ENCODE peak calls at places on chromosomes 12 and 14, in nine cellular contexts. E is bronchial epithelial cell; T is GM06990; P is heart right ventricle; O is HepG2; M is gastrocnemius medialis; B is aorta; W is Jurkat, Clone E6-1; D is body of pancreas. Y is an unnamed sample.

GRCh38 chr12:106115450-106115849 is 23.3 kb downstream of the NUAK1 start:
- DNase-seq in E (no peak), T (no peak), P (no peak), O (no peak), M (no peak), B (no peak), W (no peak), D (no peak), Y (no peak)

GRCh38 chr12:108888031-108888430 is 8.1 kb downstream of the DAO start:
- DNase-seq in E (no peak), T (no peak), P (no peak), O (no peak), M (no peak), B (no peak), W (no peak), D (peak; percentile 55), Y (no peak)

GRCh38 chr14:75275598-75275997 is 3.0 kb upstream of the FOS start:
- DNase-seq in E (no peak), T (no peak), P (no peak), O (no peak), M (no peak), B (no peak), W (no peak), D (no peak), Y (no peak)

GRCh38 chr14:37787879-37788494 is 192.6 kb downstream of the TTC6 start:
- DNase-seq in E (no peak), T (no peak), P (no peak), O (peak; percentile 95), M (no peak), B (no peak), W (no peak), D (no peak), Y (no peak)

GRCh38 chr14:68250950-68251765 is 431.6 kb downstream of the RAD51B start:
- DNase-seq in E (peak; percentile 53), T (no peak), P (no peak), O (no peak), M (no peak), B (no peak), W (no peak), D (no peak), Y (no peak)

GRCh38 chr12:57175428-57176138 is 28.2 kb upstream of the LRP1-AS start:
- DNase-seq in E (peak; percentile 95), T (no peak), P (peak; percentile 73), O (peak; percentile 39), M (peak; percentile 72), B (peak; percentile 89), W (no peak), D (peak; percentile 78), Y (no peak)

GRCh38 chr12:53044052-53044581 is 5.7 kb upstream of the TNS2 start:
- DNase-seq in E (no peak), T (no peak), P (peak; percentile 62), O (peak; percentile 72), M (peak; percentile 30), B (no peak), W (no peak), D (peak; percentile 48), Y (no peak)

GRCh38 chr12:25781223-25781622 is 177.3 kb upstream of the RASSF8 start:
- DNase-seq in E (no peak), T (no peak), P (no peak), O (no peak), M (no peak), B (no peak), W (no peak), D (no peak), Y (no peak)

GRCh38 chr12:31682136-31682962 is 22.9 kb downstream of the ETFBKMT start:
- DNase-seq in E (peak; percentile 68), T (peak; percentile 73), P (peak; percentile 50), O (peak; percentile 81), M (peak; percentile 20), B (peak; percentile 69), W (peak; percentile 88), D (peak; percentile 44), Y (peak; percentile 58)

GRCh38 chr12:120980800-120981368 is 2.5 kb downstream of the HNF1A start:
- DNase-seq in E (no peak), T (no peak), P (no peak), O (no peak), M (no peak), B (no peak), W (no peak), D (peak; percentile 68), Y (no peak)

GRCh38 chr12:44571031-44571550 is 305.0 kb downstream of the NELL2 start:
- DNase-seq in E (peak; percentile 23), T (peak; percentile 15), P (no peak), O (no peak), M (no peak), B (no peak), W (no peak), D (no peak), Y (no peak)

GRCh38 chr14:75236897-75237296 is 41.7 kb upstream of the FOS start:
- DNase-seq in E (no peak), T (no peak), P (no peak), O (no peak), M (no peak), B (no peak), W (no peak), D (no peak), Y (no peak)

GRCh38 chr14:41167040-41167439 is 439.6 kb upstream of the LRFN5 start:
- DNase-seq in E (no peak), T (no peak), P (no peak), O (no peak), M (no peak), B (no peak), W (no peak), D (no peak), Y (no peak)

GRCh38 chr12:6089041-6089823 is 35.2 kb downstream of the VWF start:
- DNase-seq in E (peak; percentile 95), T (no peak), P (no peak), O (peak; percentile 56), M (no peak), B (no peak), W (no peak), D (peak; percentile 39), Y (no peak)

GRCh38 chr12:19411234-19412221 is 27.8 kb upstream of the AEBP2 start:
- DNase-seq in E (no peak), T (no peak), P (no peak), O (no peak), M (no peak), B (no peak), W (no peak), D (no peak), Y (no peak)

GRCh38 chr14:53967606-53968005 is 11.0 kb upstream of the BMP4 start:
- DNase-seq in E (no peak), T (no peak), P (no peak), O (no peak), M (no peak), B (no peak), W (no peak), D (no peak), Y (no peak)

GRCh38 chr12:4700621-4701026 is 19.6 kb upstream of the GALNT8 start:
- DNase-seq in E (peak; percentile 72), T (no peak), P (peak; percentile 48), O (no peak), M (peak; percentile 49), B (peak; percentile 57), W (no peak), D (peak; percentile 29), Y (peak; percentile 95)

GRCh38 chr14:104735830-104736642 is 12.0 kb downstream of the ADSS1 start:
- DNase-seq in E (peak; percentile 67), T (no peak), P (peak; percentile 84), O (peak; percentile 81), M (peak; percentile 99), B (peak; percentile 95), W (no peak), D (peak; percentile 46), Y (peak; percentile 70)

GRCh38 chr12:130828895-130829294 is 10.2 kb downstream of the STX2 start:
- DNase-seq in E (no peak), T (no peak), P (no peak), O (no peak), M (no peak), B (no peak), W (no peak), D (no peak), Y (no peak)

GRCh38 chr12:122366685-122367475 is 55.6 kb downstream of the CLIP1 start:
- DNase-seq in E (peak; percentile 94), T (no peak), P (no peak), O (peak; percentile 84), M (peak; percentile 85), B (no peak), W (no peak), D (no peak), Y (peak; percentile 88)
- H3K4me3 ChIP-seq in E (no peak overlapping the region), T (no peak overlapping the region), P (no peak overlapping the region), O (no peak overlapping the region), M (no peak overlapping the region), B (no peak overlapping the region), W (no peak overlapping the region), D (no peak overlapping the region), Y (no peak overlapping the region)

GRCh38 chr12:68806488-68807237 is 1.3 kb upstream of the MDM2 start:
- DNase-seq in E (peak; percentile 31), T (peak; percentile 17), P (no peak), O (no peak), M (no peak), B (no peak), W (no peak), D (no peak), Y (no peak)
- H3K4me3 ChIP-seq in E (no peak overlapping the region), T (peak overlapping the region; percentile 63), P (peak overlapping the region; percentile 78), O (peak overlapping the region; percentile 88), M (peak overlapping the region; percentile 88), B (no peak overlapping the region), W (peak overlapping the region; percentile 90), D (no peak overlapping the region), Y (no peak overlapping the region)

GRCh38 chr14:89351364-89351957 is 65.6 kb downstream of the FOXN3 start:
- DNase-seq in E (no peak), T (peak; percentile 71), P (no peak), O (peak; percentile 98), M (no peak), B (no peak), W (peak; percentile 64), D (peak; percentile 81), Y (no peak)

GRCh38 chr14:89349196-89350008 is 67.6 kb downstream of the FOXN3 start:
- DNase-seq in E (no peak), T (no peak), P (no peak), O (no peak), M (peak; percentile 95), B (no peak), W (peak; percentile 78), D (peak; percentile 82), Y (peak; percentile 76)

GRCh38 chr14:89348726-89349125 is 68.3 kb downstream of the FOXN3 start:
- DNase-seq in E (no peak), T (no peak), P (no peak), O (no peak), M (no peak), B (no peak), W (no peak), D (no peak), Y (no peak)

GRCh38 chr14:89352976-89353817 is 63.8 kb downstream of the FOXN3 start:
- DNase-seq in E (no peak), T (no peak), P (no peak), O (no peak), M (no peak), B (no peak), W (no peak), D (no peak), Y (no peak)

GRCh38 chr14:89351958-89352404 is 65.1 kb downstream of the FOXN3 start:
- DNase-seq in E (no peak), T (no peak), P (no peak), O (peak; percentile 94), M (no peak), B (no peak), W (no peak), D (no peak), Y (no peak)
- H3K4me3 ChIP-seq in E (no peak overlapping the region), T (no peak overlapping the region), P (no peak overlapping the region), O (no peak overlapping the region), M (no peak overlapping the region), B (no peak overlapping the region), W (no peak overlapping the region), D (no peak overlapping the region), Y (no peak overlapping the region)

GRCh38 chr12:14157129-14157747 is 175.8 kb upstream of the GRIN2B start:
- DNase-seq in E (no peak), T (peak; percentile 87), P (no peak), O (no peak), M (no peak), B (no peak), W (no peak), D (no peak), Y (no peak)
- H3K4me3 ChIP-seq in E (no peak overlapping the region), T (no peak overlapping the region), P (no peak overlapping the region), O (no peak overlapping the region), M (no peak overlapping the region), B (no peak overlapping the region), W (no peak overlapping the region), D (no peak overlapping the region), Y (no peak overlapping the region)

Y was measured in skeletal muscle cell.